ENCODE peak calls at places on chromosomes 4 and X, in nine cellular contexts. U is cardiac muscle cell, S is foreskin fibroblast, T is IMR-90, Q is AG09309, O is colonic mucosa, X is fibroblast of lung, G is NB4, R is AG04450. L is an unnamed sample.

GRCh38 chr4:64781737-64782326 is 372.6 kb upstream of the TECRL start:
- DNase-seq in O (no peak), G (peak), S (no peak), Q (no peak), U (peak), R (no peak), T (peak), X (peak), L (peak)

GRCh38 chr4:16869594-16870245 is 28.7 kb downstream of the LDB2 start:
- DNase-seq in G (no peak), S (no peak), O (no peak), U (no peak), Q (no peak), T (no peak), X (no peak), R (no peak), L (no peak)

GRCh38 chrX:21926527-21927278 is 13.8 kb upstream of the SMS start:
- DNase-seq in Q (peak), O (no peak), T (peak), U (no peak), X (peak), G (peak), S (peak), R (peak), L (peak)

GRCh38 chrX:69077895-69078455 is 87.3 kb downstream of the PJA1 start:
- DNase-seq in U (no peak), O (no peak), R (no peak), T (peak), Q (no peak), G (no peak), X (no peak), S (no peak), L (no peak)

GRCh38 chr4:120694973-120695372 is 227.6 kb downstream of the PRDM5 start:
- DNase-seq in R (peak), U (peak), G (no peak), T (peak), X (peak), O (peak), S (peak), Q (no peak), L (peak)

GRCh38 chrX:1477801-1478458 is 25.2 kb upstream of the ASMTL start:
- DNase-seq in T (no peak), U (no peak), Q (no peak), O (peak), G (no peak), S (no peak), R (no peak), X (no peak), L (no peak)

GRCh38 chrX:45849261-45849660 is 648.6 kb upstream of the DIPK2B start:
- DNase-seq in X (peak), S (peak), Q (peak), R (peak), O (no peak), T (peak), U (peak), G (peak), L (peak)

GRCh38 chr4:101155368-101155767 is 192.0 kb downstream of the PPP3CA start:
- DNase-seq in X (peak), Q (peak), G (no peak), S (peak), T (peak), R (no peak), U (no peak), O (no peak), L (peak)

GRCh38 chr4:165580379-165580905 is 201.6 kb downstream of the CPE start:
- DNase-seq in G (no peak), T (no peak), X (peak), U (peak), O (no peak), R (no peak), Q (peak), S (peak), L (peak)

GRCh38 chr4:108685036-108685686 is 34.8 kb downstream of the OSTC start:
- DNase-seq in T (no peak), G (no peak), X (peak), U (no peak), O (no peak), R (no peak), Q (no peak), S (no peak), L (peak)

GRCh38 chr4:48139688-48140087 is 5.6 kb upstream of the TXK start:
- DNase-seq in O (no peak), X (no peak), S (peak), U (no peak), T (peak), G (peak), R (no peak), Q (no peak), L (no peak)

GRCh38 chrX:36856849-36857248 is 151.3 kb upstream of the FAM47C start:
- DNase-seq in Q (no peak), G (peak), U (no peak), S (no peak), R (no peak), T (peak), X (no peak), O (no peak), L (peak)

GRCh38 chr4:96097040-96097607 is 257.2 kb downstream of the PDHA2 start:
- DNase-seq in U (no peak), X (peak), R (no peak), Q (no peak), S (no peak), O (no peak), G (no peak), T (no peak), L (no peak)

GRCh38 chr4:151887151-151887815 is 126.5 kb upstream of the GATB start:
- DNase-seq in O (no peak), G (peak), S (peak), R (no peak), X (peak), Q (no peak), T (no peak), U (no peak), L (peak)

GRCh38 chr4:1567808-1568581 is 116.1 kb downstream of the FAM53A start:
- DNase-seq in T (no peak), U (no peak), X (no peak), O (no peak), G (no peak), R (no peak), S (no peak), Q (no peak), L (no peak)

GRCh38 chr4:55181606-55182005 is 56.2 kb upstream of the KDR start:
- DNase-seq in G (no peak), R (no peak), X (peak), U (peak), O (no peak), Q (no peak), S (no peak), T (peak), L (peak)

DNA sequence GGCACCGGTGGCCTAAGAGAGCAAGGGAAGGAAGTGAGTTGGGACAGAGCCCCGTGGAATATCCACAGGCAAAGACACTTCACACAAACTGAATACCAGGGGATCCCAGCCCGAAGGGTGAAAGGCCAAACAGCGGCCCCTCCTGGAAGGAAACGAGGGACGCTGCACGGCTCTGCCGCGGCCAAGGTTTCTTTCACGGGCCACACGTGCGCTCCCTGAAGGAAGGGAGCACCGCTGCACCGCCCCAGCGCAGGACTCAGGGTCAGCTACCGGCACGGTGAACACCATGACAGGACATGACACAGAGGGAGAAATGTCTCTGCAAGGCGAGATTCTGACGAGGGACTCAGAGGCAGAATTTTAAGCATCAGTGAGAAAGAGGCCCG is 31.5 kb upstream of the GTPBP6 start:
- DNase-seq in G (no peak), U (no peak), T (no peak), X (no peak), O (no peak), R (no peak), Q (no peak), S (no peak), L (no peak)
- TF ChIP-seq CTCF in G (no peak), U (no peak), T (no peak), X (no peak), O (no peak), R (no peak), Q (no peak), S (no peak), L (no peak)

DNA sequence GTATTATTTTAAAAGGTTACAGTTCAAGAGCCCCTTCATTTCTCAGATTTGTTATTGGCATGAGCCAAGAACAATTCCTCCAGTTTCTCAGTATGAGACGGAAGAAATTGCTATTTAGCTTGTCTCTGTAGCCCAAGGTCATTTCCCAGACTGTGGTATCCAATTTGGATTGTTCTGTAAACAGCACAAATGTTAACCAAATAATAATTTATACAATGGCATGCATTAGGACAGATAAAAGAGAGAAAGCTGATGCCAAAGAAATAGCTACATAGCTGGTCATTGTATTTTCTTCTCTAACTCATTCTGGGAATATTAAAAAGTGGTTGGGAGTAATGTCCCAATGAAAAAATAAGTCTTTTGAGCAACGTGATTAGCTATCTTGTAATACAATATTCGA is 134.6 kb upstream of the NPY2R start:
- DNase-seq in R (no peak), S (no peak), G (no peak), X (no peak), T (no peak), Q (no peak), U (no peak), O (no peak), L (no peak)
- H3K4me3 ChIP-seq in R (no peak), S (no peak), G (no peak), X (no peak), T (no peak), Q (no peak), U (no peak), O (no peak), L (no peak)

DNA sequence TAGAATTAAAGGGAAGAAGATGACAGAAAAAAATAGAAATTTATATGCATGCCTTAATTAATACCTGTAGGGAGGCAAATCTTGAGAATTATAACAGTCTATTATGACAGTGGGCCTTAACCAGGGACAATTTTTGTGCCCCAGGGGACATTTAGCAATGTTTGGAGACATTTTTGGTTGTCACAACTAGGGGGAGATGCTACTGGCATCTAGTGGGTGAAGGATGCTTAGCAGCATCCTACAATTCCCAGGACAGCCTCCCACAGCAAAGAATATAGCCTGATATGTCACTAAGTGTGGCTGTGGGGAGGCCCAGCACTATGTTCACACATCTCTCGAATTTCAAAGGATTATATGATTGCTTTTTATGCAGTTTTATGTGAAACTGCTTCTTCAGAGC is 10.5 kb downstream of the GPR82 start:
- DNase-seq in U (no peak), X (no peak), O (no peak), R (no peak), Q (no peak), G (peak), S (peak), T (peak), L (peak)
- TF ChIP-seq CTCF in U (peak), X (peak), O (no peak), R (peak), Q (peak), G (peak), S (peak), T (peak), L (peak)

GRCh38 chrX:107507093-107507743 is 57.8 kb downstream of the FRMPD3 start:
- DNase-seq in S (no peak), R (no peak), X (no peak), Q (no peak), O (no peak), T (no peak), G (no peak), U (no peak), L (no peak)
- H3K4me3 ChIP-seq in S (no peak), R (no peak), X (no peak), Q (no peak), O (no peak), T (no peak), G (no peak), U (peak), L (no peak)

GRCh38 chrX:40177489-40177888 is 79.7 kb upstream of the BCOR start:
- DNase-seq in T (no peak), U (no peak), G (no peak), X (no peak), S (no peak), R (no peak), O (no peak), Q (no peak), L (no peak)

GRCh38 chrX:40175416-40176255 is 77.9 kb upstream of the BCOR start:
- DNase-seq in U (peak), X (peak), T (no peak), G (peak), S (no peak), O (peak), Q (no peak), R (no peak), L (peak)

GRCh38 chrX:40177942-40178715 is 80.4 kb upstream of the BCOR start:
- DNase-seq in X (no peak), R (no peak), Q (no peak), U (no peak), S (no peak), O (no peak), G (peak), T (no peak), L (no peak)

GRCh38 chrX:40176256-40176978 is 78.7 kb upstream of the BCOR start:
- DNase-seq in S (no peak), Q (no peak), O (peak), R (no peak), T (no peak), G (peak), X (peak), U (peak), L (peak)

DNA sequence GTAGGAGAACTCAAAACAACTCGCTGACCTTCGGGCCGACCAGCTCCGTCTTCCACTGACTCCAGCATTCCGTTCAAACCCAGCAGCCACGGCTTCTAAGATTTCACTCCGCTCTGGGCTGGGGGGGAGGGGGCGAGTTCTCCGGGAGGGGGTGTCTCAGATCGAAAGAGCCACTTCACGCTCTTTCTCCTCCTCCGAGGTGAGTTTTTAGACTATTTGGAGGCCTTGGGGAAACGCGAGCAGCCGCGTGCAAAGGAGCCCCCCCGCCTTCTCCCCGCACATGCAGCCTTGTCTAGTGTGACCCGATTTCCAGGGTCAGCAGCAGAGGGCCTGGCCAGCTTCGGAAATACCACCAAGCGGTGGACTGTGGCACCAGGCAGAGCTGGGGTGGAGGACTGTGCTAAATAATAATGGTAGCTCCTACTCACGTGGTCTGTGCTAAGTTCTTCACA is 79.2 kb upstream of the BCOR start:
- DNase-seq in R (no peak), S (no peak), U (peak), O (peak), Q (no peak), T (no peak), G (no peak), X (peak), L (peak)
- TF ChIP-seq CTCF in R (no peak), S (no peak), U (no peak), O (no peak), Q (no peak), T (no peak), G (no peak), X (no peak), L (no peak)

DNA sequence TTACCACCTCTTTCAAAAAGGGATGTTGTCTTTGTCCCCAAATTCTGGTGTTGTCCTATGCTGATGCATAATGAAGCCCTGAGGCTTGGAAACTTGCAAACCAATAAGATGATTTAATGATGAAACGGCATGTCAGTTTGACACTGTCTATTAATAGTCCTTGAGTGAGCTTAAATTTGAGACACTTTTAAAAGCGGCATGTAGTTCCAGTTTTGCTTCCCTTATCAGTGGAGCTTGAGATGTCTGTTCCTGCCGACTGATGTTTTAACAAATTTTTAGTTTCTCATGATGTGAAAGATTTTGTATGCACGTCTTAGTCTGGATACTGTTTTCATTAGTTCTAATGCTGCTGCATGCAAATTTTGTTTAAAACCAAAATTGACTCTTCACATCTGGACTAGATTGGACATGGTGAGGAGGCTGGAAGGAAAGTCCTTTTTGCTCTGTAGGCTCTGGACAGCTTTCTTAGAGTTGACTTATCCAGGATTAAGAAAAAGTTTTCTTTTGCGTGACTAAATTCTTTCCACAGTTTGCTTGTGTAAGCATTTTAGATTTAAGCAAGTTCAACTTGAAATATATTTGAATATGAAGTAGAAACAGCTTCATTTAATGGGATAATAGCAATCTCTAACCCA is 11.7 kb downstream of the C1GALT1C1 start:
- DNase-seq in O (no peak), Q (no peak), S (peak), T (no peak), G (no peak), U (no peak), X (no peak), R (no peak), L (no peak)
- H3K4me3 ChIP-seq in O (no peak), Q (no peak), S (peak), T (no peak), G (no peak), U (no peak), X (no peak), R (no peak), L (no peak)

GRCh38 chrX:20527458-20528099 is 260.9 kb upstream of the RPS6KA3 start:
- DNase-seq in X (no peak), R (no peak), S (no peak), U (peak), T (peak), Q (no peak), O (no peak), G (peak), L (peak)

GRCh38 chrX:20531667-20532066 is 265.0 kb upstream of the RPS6KA3 start:
- DNase-seq in Q (peak), U (no peak), G (no peak), R (no peak), S (no peak), T (peak), X (no peak), O (no peak), L (peak)

GRCh38 chrX:20529711-20530110 is 263.0 kb upstream of the RPS6KA3 start:
- DNase-seq in X (peak), S (no peak), U (peak), Q (no peak), R (no peak), G (no peak), O (no peak), T (no peak), L (no peak)

GRCh38 chrX:20529301-20529700 is 262.6 kb upstream of the RPS6KA3 start:
- DNase-seq in Q (no peak), X (no peak), R (no peak), O (no peak), S (no peak), U (no peak), G (no peak), T (no peak), L (no peak)

GRCh38 chrX:20530319-20530979 is 263.7 kb upstream of the RPS6KA3 start:
- DNase-seq in U (peak), G (peak), Q (peak), O (peak), R (no peak), S (peak), T (peak), X (peak), L (peak)
- TF ChIP-seq CTCF in U (peak), G (peak), Q (peak), O (peak), R (peak), S (peak), T (peak), X (peak), L (peak)